ENCODE peak calls at places on chromosomes 2 and 18, in ten cellular contexts. One of them, this sample, is unnamed.
A peak's percentile ranks its signal among the peaks of the same experiment; 100 is the strongest.

GRCh38 chr2:128378231-128379020 is 59.8 kb upstream of the HS6ST1 start:
- DNase-seq in cardiac fibroblast: no peak
- DNase-seq in A549: no peak
- DNase-seq in COR-L47: no peak
- DNase-seq in activated CD8-positive, alpha-beta memory T cell treated with anti-CD3 and anti-CD28 coated beads, Interleukin-2, amount 50 U/mL, for 48 hours: no peak
- DNase-seq in naive thymus-derived CD8-positive, alpha-beta T cell: no peak
- DNase-seq in tibial nerve: no peak
- DNase-seq in psoas muscle: peak; percentile 38
- DNase-seq in right cardiac atrium: no peak
- DNase-seq in fibroblast of the conjunctiva: no peak
- DNase-seq in this sample: no peak

GRCh38 chr2:53826587-53827397 is 33.0 kb downstream of the GPR75 start:
- DNase-seq in cardiac fibroblast: peak; percentile 19
- DNase-seq in A549: no peak
- DNase-seq in COR-L47: no peak
- DNase-seq in activated CD8-positive, alpha-beta memory T cell treated with anti-CD3 and anti-CD28 coated beads, Interleukin-2, amount 50 U/mL, for 48 hours: no peak
- DNase-seq in naive thymus-derived CD8-positive, alpha-beta T cell: no peak
- DNase-seq in tibial nerve: no peak
- DNase-seq in psoas muscle: no peak
- DNase-seq in right cardiac atrium: no peak
- DNase-seq in fibroblast of the conjunctiva: no peak
- DNase-seq in this sample: peak; percentile 81

GRCh38 chr2:27823564-27823963 is 52.0 kb downstream of the MRPL33 start:
- DNase-seq in cardiac fibroblast: no peak
- DNase-seq in A549: no peak
- DNase-seq in COR-L47: no peak
- DNase-seq in activated CD8-positive, alpha-beta memory T cell treated with anti-CD3 and anti-CD28 coated beads, Interleukin-2, amount 50 U/mL, for 48 hours: no peak
- DNase-seq in naive thymus-derived CD8-positive, alpha-beta T cell: no peak
- DNase-seq in tibial nerve: no peak
- DNase-seq in psoas muscle: no peak
- DNase-seq in right cardiac atrium: no peak
- DNase-seq in fibroblast of the conjunctiva: no peak
- DNase-seq in this sample: no peak

GRCh38 chr2:85892216-85892944 is 3.6 kb upstream of the ST3GAL5 start:
- DNase-seq in cardiac fibroblast: no peak
- DNase-seq in A549: no peak
- DNase-seq in COR-L47: no peak
- DNase-seq in activated CD8-positive, alpha-beta memory T cell treated with anti-CD3 and anti-CD28 coated beads, Interleukin-2, amount 50 U/mL, for 48 hours: no peak
- DNase-seq in naive thymus-derived CD8-positive, alpha-beta T cell: no peak
- DNase-seq in tibial nerve: no peak
- DNase-seq in psoas muscle: no peak
- DNase-seq in right cardiac atrium: no peak
- DNase-seq in fibroblast of the conjunctiva: no peak
- DNase-seq in this sample: no peak

GRCh38 chr2:33022989-33023731 is 76.4 kb downstream of the LTBP1 start:
- DNase-seq in cardiac fibroblast: peak; percentile 75
- DNase-seq in A549: peak; percentile 51
- DNase-seq in COR-L47: no peak
- DNase-seq in activated CD8-positive, alpha-beta memory T cell treated with anti-CD3 and anti-CD28 coated beads, Interleukin-2, amount 50 U/mL, for 48 hours: no peak
- DNase-seq in naive thymus-derived CD8-positive, alpha-beta T cell: no peak
- DNase-seq in tibial nerve: no peak
- DNase-seq in psoas muscle: no peak
- DNase-seq in right cardiac atrium: no peak
- DNase-seq in fibroblast of the conjunctiva: peak; percentile 56
- DNase-seq in this sample: no peak

GRCh38 chr18:55318864-55319516 is 269.0 kb downstream of the TCF4 start:
- DNase-seq in cardiac fibroblast: peak; percentile 65
- DNase-seq in A549: no peak
- DNase-seq in COR-L47: no peak
- DNase-seq in activated CD8-positive, alpha-beta memory T cell treated with anti-CD3 and anti-CD28 coated beads, Interleukin-2, amount 50 U/mL, for 48 hours: no peak
- DNase-seq in naive thymus-derived CD8-positive, alpha-beta T cell: no peak
- DNase-seq in tibial nerve: no peak
- DNase-seq in psoas muscle: no peak
- DNase-seq in right cardiac atrium: no peak
- DNase-seq in fibroblast of the conjunctiva: no peak
- DNase-seq in this sample: no peak

GRCh38 chr18:69044215-69044614 is 246.3 kb downstream of the CCDC102B start:
- DNase-seq in cardiac fibroblast: no peak
- DNase-seq in A549: no peak
- DNase-seq in COR-L47: no peak
- DNase-seq in activated CD8-positive, alpha-beta memory T cell treated with anti-CD3 and anti-CD28 coated beads, Interleukin-2, amount 50 U/mL, for 48 hours: no peak
- DNase-seq in naive thymus-derived CD8-positive, alpha-beta T cell: no peak
- DNase-seq in tibial nerve: no peak
- DNase-seq in psoas muscle: no peak
- DNase-seq in right cardiac atrium: no peak
- DNase-seq in fibroblast of the conjunctiva: no peak
- DNase-seq in this sample: no peak

GRCh38 chr2:146818122-146818521 is 1026.7 kb upstream of the ACVR2A start:
- DNase-seq in cardiac fibroblast: peak; percentile 33
- DNase-seq in A549: no peak
- DNase-seq in COR-L47: no peak
- DNase-seq in activated CD8-positive, alpha-beta memory T cell treated with anti-CD3 and anti-CD28 coated beads, Interleukin-2, amount 50 U/mL, for 48 hours: no peak
- DNase-seq in naive thymus-derived CD8-positive, alpha-beta T cell: no peak
- DNase-seq in tibial nerve: no peak
- DNase-seq in psoas muscle: no peak
- DNase-seq in right cardiac atrium: no peak
- DNase-seq in fibroblast of the conjunctiva: peak; percentile 17
- DNase-seq in this sample: no peak

GRCh38 chr2:127546797-127547196 is 11.3 kb downstream of the MYO7B start:
- DNase-seq in cardiac fibroblast: no peak
- DNase-seq in A549: no peak
- DNase-seq in COR-L47: no peak
- DNase-seq in activated CD8-positive, alpha-beta memory T cell treated with anti-CD3 and anti-CD28 coated beads, Interleukin-2, amount 50 U/mL, for 48 hours: no peak
- DNase-seq in naive thymus-derived CD8-positive, alpha-beta T cell: no peak
- DNase-seq in tibial nerve: no peak
- DNase-seq in psoas muscle: no peak
- DNase-seq in right cardiac atrium: no peak
- DNase-seq in fibroblast of the conjunctiva: no peak
- DNase-seq in this sample: no peak

GRCh38 chr2:218671654-218672566 is at the start of the genes RNF25 and STK36:
- DNase-seq in cardiac fibroblast: peak; percentile 93
- DNase-seq in A549: peak; percentile 88
- DNase-seq in COR-L47: peak; percentile 87
- DNase-seq in activated CD8-positive, alpha-beta memory T cell treated with anti-CD3 and anti-CD28 coated beads, Interleukin-2, amount 50 U/mL, for 48 hours: peak; percentile 89
- DNase-seq in naive thymus-derived CD8-positive, alpha-beta T cell: peak; percentile 81
- DNase-seq in tibial nerve: peak; percentile 65
- DNase-seq in psoas muscle: peak; percentile 92
- DNase-seq in right cardiac atrium: peak; percentile 93
- DNase-seq in fibroblast of the conjunctiva: peak; percentile 85
- DNase-seq in this sample: peak; percentile 95